ENCODE peak calls at places on chromosomes 13 and 19, in four cellular contexts. One of them, this sample, is unnamed.

GRCh38 chr19:35292986-35293732 is 1.2 kb downstream of the MAG start:
- DNase-seq in HEK293T: no peak
- DNase-seq in MM.1S: no peak
- DNase-seq in colonic mucosa: no peak
- DNase-seq in this sample: no peak

GRCh38 chr13:98372886-98373285 is 195.8 kb upstream of the RNF113B start:
- DNase-seq in HEK293T: peak; percentile 10
- DNase-seq in MM.1S: no peak
- DNase-seq in colonic mucosa: no peak
- DNase-seq in this sample: no peak

GRCh38 chr13:100298691-100299090 is 209.8 kb downstream of the PCCA start:
- DNase-seq in HEK293T: no peak
- DNase-seq in MM.1S: no peak
- DNase-seq in colonic mucosa: no peak
- DNase-seq in this sample: no peak

GRCh38 chr19:10431943-10432735 is 11.8 kb downstream of the PDE4A start:
- DNase-seq in HEK293T: no peak
- DNase-seq in MM.1S: no peak
- DNase-seq in colonic mucosa: peak; percentile 82
- DNase-seq in this sample: peak; percentile 54

GRCh38 chr13:114107686-114108081 is 24.7 kb downstream of the RASA3 start:
- DNase-seq in HEK293T: no peak
- DNase-seq in MM.1S: no peak
- DNase-seq in colonic mucosa: no peak
- DNase-seq in this sample: no peak

GRCh38 chr19:3573162-3573857 is 566 bp downstream of the HMG20B start:
- DNase-seq in HEK293T: no peak
- DNase-seq in MM.1S: no peak
- DNase-seq in colonic mucosa: peak; percentile 41
- DNase-seq in this sample: no peak

GRCh38 chr19:10402441-10403038 is 802 bp downstream of the CDC37 start:
- DNase-seq in HEK293T: no peak
- DNase-seq in MM.1S: no peak
- DNase-seq in colonic mucosa: peak; percentile 61
- DNase-seq in this sample: no peak

GRCh38 chr19:6733338-6734095 is 3.9 kb downstream of the GPR108 start:
- DNase-seq in HEK293T: no peak
- DNase-seq in MM.1S: no peak
- DNase-seq in colonic mucosa: no peak
- DNase-seq in this sample: no peak